ENCODE peak calls at places on chromosomes 16 and 17, in four cellular contexts. V is SK-N-SH, R is OCI-LY7, C is HCT116. J is an unnamed sample.

GRCh38 chr17:5034651-5035050 is 575 bp downstream of the SLC52A1 start:
- DNase-seq in V (no peak), R (no peak), C (no peak), J (no peak)

GRCh38 chr17:4536742-4537411 is 18.3 kb downstream of the MYBBP1A start:
- DNase-seq in V (no peak), R (no peak), C (no peak), J (no peak)

GRCh38 chr16:28092721-28093382 is 29.3 kb upstream of the GSG1L start:
- DNase-seq in V (peak), R (no peak), C (no peak), J (no peak)

GRCh38 chr17:75817571-75817970 is 26.6 kb downstream of the UNC13D start:
- DNase-seq in V (no peak), R (no peak), C (no peak), J (no peak)

GRCh38 chr16:2952679-2953078 is 11.4 kb upstream of the KREMEN2 start:
- DNase-seq in V (no peak), R (no peak), C (no peak), J (peak)

GRCh38 chr17:50396261-50397110 is 837 bp downstream of the LRRC59 start:
- DNase-seq in V (peak), R (no peak), C (no peak), J (peak)

GRCh38 chr17:79704691-79705090 is 26.1 kb upstream of the ENPP7 start:
- DNase-seq in V (no peak), R (no peak), C (no peak), J (no peak)

GRCh38 chr16:15536813-15537212 is 102.4 kb downstream of the BMERB1 start:
- DNase-seq in V (no peak), R (no peak), C (no peak), J (no peak)

GRCh38 chr17:35750526-35751395 is 2.3 kb downstream of the GAS2L2 start:
- DNase-seq in V (peak), R (no peak), C (no peak), J (no peak)

GRCh38 chr16:720507-720989 is 398 bp upstream of the ANTKMT start:
- DNase-seq in V (peak), R (no peak), C (no peak), J (peak)

GRCh38 chr17:10870651-10871050 is 32.8 kb upstream of the PIRT start:
- DNase-seq in V (no peak), R (no peak), C (no peak), J (no peak)

GRCh38 chr17:68324654-68325336 is 33.5 kb downstream of the ARSG start:
- DNase-seq in V (no peak), R (no peak), C (no peak), J (no peak)

GRCh38 chr17:35748323-35748960 is 4.6 kb downstream of the GAS2L2 start:
- DNase-seq in V (peak), R (no peak), C (no peak), J (no peak)

GRCh38 chr17:38656959-38657823 is 17.6 kb downstream of the EPOP start:
- DNase-seq in V (no peak), R (peak), C (no peak), J (no peak)

GRCh38 chr16:30561212-30561816 is 3.1 kb upstream of the ZNF764 start:
- DNase-seq in V (no peak), R (no peak), C (no peak), J (no peak)

GRCh38 chr17:48761114-48761513 is 32.6 kb upstream of the HOXB13 start:
- DNase-seq in V (no peak), R (no peak), C (no peak), J (no peak)

GRCh38 chr16:70258065-70258464 is 6.3 kb upstream of the EXOSC6 start:
- DNase-seq in V (no peak), R (no peak), C (no peak), J (no peak)

GRCh38 chr16:56637814-56638750 is at the start of gene MT1A:
- DNase-seq in V (peak), R (no peak), C (no peak), J (no peak)

DNA sequence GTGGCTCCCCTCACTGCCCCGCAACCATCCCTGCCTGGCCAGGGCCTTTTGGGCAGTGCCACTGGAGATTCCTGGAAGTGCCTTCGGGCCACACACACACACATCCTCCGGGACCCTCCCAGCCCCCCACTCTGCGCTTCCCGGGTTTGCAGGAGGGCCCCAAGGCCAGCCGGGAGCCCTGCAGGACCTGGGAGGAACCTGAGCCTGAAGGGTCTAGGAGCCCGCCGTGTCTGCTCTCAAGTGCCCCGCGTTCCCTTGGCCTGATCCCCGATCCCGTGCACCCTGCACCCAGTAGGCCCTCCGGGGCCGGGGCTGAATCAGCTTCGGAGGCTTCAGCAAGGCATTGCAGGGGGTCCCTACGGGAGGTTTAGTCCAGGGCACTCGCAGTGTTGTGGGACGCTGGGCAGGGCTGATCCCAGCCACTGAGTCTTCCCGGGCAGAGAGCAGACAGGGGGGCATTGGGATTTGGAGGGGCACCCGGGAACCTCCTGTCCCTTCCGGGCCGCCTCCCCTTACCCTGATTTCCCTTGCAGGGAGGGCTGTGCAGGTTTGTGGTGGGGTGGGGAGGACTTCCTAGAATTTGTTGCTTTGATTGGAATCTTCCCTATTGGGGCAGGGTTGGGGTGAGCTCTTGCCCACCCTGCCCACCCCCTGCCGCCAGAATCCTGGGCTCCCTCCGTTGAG is 36.9 kb downstream of the TMEM235 start:
- DNase-seq in V (peak), R (no peak), C (no peak), J (no peak)
- H3K4me2 ChIP-seq in V (no peak), R (no peak), C (no peak), J (no peak)

GRCh38 chr16:14357328-14357727 is 272.7 kb downstream of the PARN start:
- DNase-seq in V (no peak), R (no peak), C (no peak), J (peak)
- TF ChIP-seq EZH2phosphoT487 in V (no peak), R (no peak), C (no peak), J (no peak)

GRCh38 chr16:5041604-5042133 is 7.9 kb upstream of the NAGPA start:
- DNase-seq in V (no peak), R (no peak), C (peak), J (peak)

GRCh38 chr16:5045499-5046115 is 11.9 kb upstream of the NAGPA start:
- DNase-seq in V (no peak), R (no peak), C (no peak), J (no peak)

GRCh38 chr16:5046914-5047313 is 13.2 kb upstream of the NAGPA start:
- DNase-seq in V (no peak), R (no peak), C (no peak), J (no peak)

GRCh38 chr16:5044011-5044540 is 10.3 kb upstream of the NAGPA start:
- DNase-seq in V (no peak), R (no peak), C (no peak), J (no peak)

DNA sequence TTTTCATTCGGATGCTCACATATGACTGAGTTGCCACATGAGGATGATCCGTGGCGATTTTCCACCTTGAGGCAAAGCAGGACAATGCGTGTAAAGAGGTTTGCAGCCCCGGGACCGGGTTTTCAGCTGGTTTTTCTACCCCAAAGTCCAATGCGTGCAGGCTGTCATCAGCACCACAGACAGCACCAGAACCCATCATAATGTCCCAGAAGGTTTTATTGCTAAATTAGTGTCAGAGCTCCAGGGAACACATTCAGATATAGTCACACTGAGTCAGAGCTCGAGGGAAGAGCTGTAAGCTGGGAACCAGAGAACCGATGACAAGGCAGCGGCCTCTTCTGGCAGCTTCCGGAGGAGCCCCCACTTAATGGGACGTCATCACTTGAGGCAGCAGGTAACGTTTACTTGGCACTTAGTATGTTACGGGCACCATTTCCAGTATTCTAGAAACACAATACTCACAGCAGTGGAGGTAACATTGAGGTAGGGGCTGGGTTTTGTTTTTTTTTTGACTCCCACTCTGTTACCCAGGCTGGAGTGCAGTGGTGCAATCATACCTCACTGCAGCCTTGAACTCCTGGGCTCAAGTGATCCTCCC is 8.9 kb upstream of the NAGPA start:
- DNase-seq in V (no peak), R (no peak), C (peak), J (peak)
- TF ChIP-seq CTCF in V (no peak), R (no peak), C (peak), J (peak)

DNA sequence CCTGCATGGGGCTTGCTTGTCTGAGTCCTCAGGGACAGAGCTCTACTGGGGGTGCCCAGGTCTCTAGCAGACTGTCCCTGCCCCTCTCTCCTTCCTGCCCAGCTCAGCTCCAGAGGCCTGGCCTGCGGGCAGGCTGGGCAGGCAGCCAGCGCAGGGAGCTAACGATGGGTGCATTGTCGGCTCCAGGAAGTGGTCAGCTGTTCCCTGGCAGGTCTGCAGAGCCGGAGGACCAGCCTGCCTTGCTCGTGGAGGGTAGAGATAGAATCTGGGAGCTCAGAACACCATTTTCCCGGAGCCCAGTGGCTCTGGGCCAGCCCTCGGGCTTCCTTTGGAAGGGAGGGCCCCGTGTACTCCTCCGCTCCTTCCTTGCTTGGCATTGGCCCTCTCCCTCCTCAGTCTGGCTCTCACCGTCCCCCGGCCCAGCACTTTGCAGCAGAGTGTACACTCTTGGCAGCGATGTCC is 189.6 kb downstream of the RAB11FIP4 start:
- DNase-seq in V (peak), R (no peak), C (no peak), J (no peak)
- H3K4me2 ChIP-seq in V (peak), R (no peak), C (no peak), J (no peak)

GRCh38 chr16:73743665-73744496 is 552.7 kb upstream of the PSMD7 start:
- DNase-seq in V (peak), R (no peak), C (no peak), J (no peak)
- TF ChIP-seq EZH2phosphoT487 in V (no peak), R (no peak), C (no peak), J (no peak)

GRCh38 chr16:55240933-55241332 is 83.1 kb upstream of the IRX6 start:
- DNase-seq in V (no peak), R (no peak), C (no peak), J (no peak)

GRCh38 chr16:55248058-55248457 is 75.9 kb upstream of the IRX6 start:
- DNase-seq in V (no peak), R (no peak), C (no peak), J (no peak)

GRCh38 chr16:55239723-55240122 is 84.3 kb upstream of the IRX6 start:
- DNase-seq in V (no peak), R (no peak), C (no peak), J (no peak)

GRCh38 chr16:55248494-55248893 is 75.5 kb upstream of the IRX6 start:
- DNase-seq in V (no peak), R (no peak), C (no peak), J (no peak)

GRCh38 chr16:55242667-55243066 is 81.3 kb upstream of the IRX6 start:
- DNase-seq in V (no peak), R (no peak), C (no peak), J (no peak)
- TF ChIP-seq CTCF in V (no peak), R (no peak), C (no peak), J (no peak)

DNA sequence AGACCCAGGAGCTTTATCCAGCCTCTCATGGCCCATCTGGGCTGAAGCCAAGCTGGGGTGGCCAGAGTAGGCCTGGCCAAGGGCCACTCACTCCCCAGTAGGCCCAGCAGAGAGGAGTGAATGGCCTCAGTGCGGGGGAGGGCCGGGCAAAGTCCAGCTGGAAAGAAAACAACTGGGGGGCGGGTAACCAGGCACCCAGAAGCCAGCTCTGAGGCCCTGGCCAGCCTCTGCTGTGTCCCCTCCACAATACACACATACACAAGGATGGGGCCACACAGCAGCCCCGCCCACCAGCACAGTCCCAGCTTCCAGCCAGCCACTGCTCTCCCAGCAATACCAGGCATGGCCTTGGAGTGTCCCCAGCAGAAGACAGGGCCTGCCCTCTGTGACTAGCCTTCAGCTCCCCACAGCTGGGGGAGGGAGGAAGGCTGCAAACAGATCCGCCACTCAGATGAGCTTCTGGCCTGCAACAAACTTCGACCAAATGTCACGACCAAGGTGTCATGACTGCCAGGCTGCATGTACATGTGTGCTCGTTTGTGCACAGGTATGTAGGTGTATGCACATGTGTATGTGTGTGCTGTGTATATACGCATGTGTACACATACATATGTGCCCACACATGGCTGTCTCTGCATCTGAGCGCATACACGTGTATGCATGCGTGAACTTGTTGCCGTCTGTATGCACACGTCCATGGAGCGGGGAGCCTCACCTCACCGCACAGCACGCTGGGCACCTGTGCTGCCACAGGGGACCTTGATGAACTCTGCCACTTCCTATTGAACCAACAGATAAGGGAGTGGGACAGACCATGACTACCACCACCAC is 5.0 kb downstream of the CARHSP1 start:
- DNase-seq in V (no peak), R (no peak), C (no peak), J (no peak)
- H3K4me2 ChIP-seq in V (no peak), R (no peak), C (peak), J (no peak)

GRCh38 chr17:60425626-60426025 is 3.3 kb downstream of the CHCT1 start:
- DNase-seq in V (peak), R (no peak), C (no peak), J (no peak)

GRCh38 chr17:60416368-60416925 is 5.8 kb upstream of the CHCT1 start:
- DNase-seq in V (no peak), R (no peak), C (no peak), J (no peak)

GRCh38 chr17:60423865-60424264 is 1.6 kb downstream of the CHCT1 start:
- DNase-seq in V (no peak), R (no peak), C (no peak), J (no peak)

GRCh38 chr17:60422162-60422665 is at the start of gene CHCT1:
- DNase-seq in V (peak), R (no peak), C (no peak), J (no peak)

GRCh38 chr17:60421273-60422161 is 772 bp upstream of the CHCT1 start:
- DNase-seq in V (peak), R (peak), C (no peak), J (peak)
- TF ChIP-seq EZH2phosphoT487 in V (no peak), R (no peak), C (no peak), J (no peak)